ENCODE peak calls at places on chromosomes 1 and 21, in four cellular contexts. P, J, X and M are unnamed samples. For H3K4me1, the result is how much of the 10 kb centered on the place peaks cover.

GRCh38 chr1:110060034-110060661 is 10.3 kb downstream of the ALX3 start:
- DNase-seq in P (peak), J (peak), X (peak), M (no peak)

GRCh38 chr1:204846546-204846945 is 24.1 kb upstream of the NFASC start:
- DNase-seq in J (no peak), X (no peak), P (no peak), M (no peak)

GRCh38 chr1:204327359-204327758 is 32.4 kb downstream of the PLEKHA6 start:
- DNase-seq in J (no peak), P (peak), X (no peak), M (no peak)

GRCh38 chr1:9270290-9270900 is 22.3 kb upstream of the SPSB1 start:
- DNase-seq in J (no peak), X (no peak), P (peak), M (no peak)

GRCh38 chr1:231161711-231162299 is at the start of gene TRIM67:
- DNase-seq in X (peak), P (peak), J (peak), M (no peak)

GRCh38 chr1:229112832-229113548 is 157.9 kb upstream of the RAB4A start:
- DNase-seq in X (no peak), P (no peak), J (no peak), M (no peak)

GRCh38 chr1:87864676-87865075 is 536.0 kb downstream of the LMO4 start:
- DNase-seq in X (no peak), J (no peak), P (no peak), M (no peak)

GRCh38 chr1:113074237-113074636 is 1.2 kb downstream of the LRIG2 start:
- DNase-seq in P (no peak), X (peak), J (no peak), M (no peak)

GRCh38 chr1:225896937-225897549 is 8.1 kb upstream of the LEFTY1 start:
- DNase-seq in P (no peak), X (peak), J (no peak), M (peak)

GRCh38 chr1:225535280-225535679 is 107.4 kb upstream of the LBR start:
- DNase-seq in X (no peak), J (no peak), P (no peak), M (no peak)

GRCh38 chr1:25914074-25914995 is 8.1 kb upstream of the STMN1 start:
- DNase-seq in X (peak), P (no peak), J (no peak), M (peak)

GRCh38 chr1:6029351-6029750 is 16.3 kb upstream of the KCNAB2 start:
- DNase-seq in X (no peak), P (no peak), J (no peak), M (no peak)

GRCh38 chr1:6030547-6031261 is 15.0 kb upstream of the KCNAB2 start:
- DNase-seq in P (no peak), X (no peak), J (no peak), M (no peak)

GRCh38 chr1:6028042-6028895 is 17.4 kb upstream of the KCNAB2 start:
- DNase-seq in J (no peak), P (no peak), X (no peak), M (peak)

GRCh38 chr1:6027591-6027990 is 18.1 kb upstream of the KCNAB2 start:
- DNase-seq in P (no peak), J (no peak), X (no peak), M (no peak)

GRCh38 chr1:6030144-6030543 is 15.5 kb upstream of the KCNAB2 start:
- DNase-seq in J (no peak), P (no peak), X (no peak), M (no peak)
- H3K4me1 ChIP-seq in J (under half), P (under half), X (under half), M (under half)

DNA sequence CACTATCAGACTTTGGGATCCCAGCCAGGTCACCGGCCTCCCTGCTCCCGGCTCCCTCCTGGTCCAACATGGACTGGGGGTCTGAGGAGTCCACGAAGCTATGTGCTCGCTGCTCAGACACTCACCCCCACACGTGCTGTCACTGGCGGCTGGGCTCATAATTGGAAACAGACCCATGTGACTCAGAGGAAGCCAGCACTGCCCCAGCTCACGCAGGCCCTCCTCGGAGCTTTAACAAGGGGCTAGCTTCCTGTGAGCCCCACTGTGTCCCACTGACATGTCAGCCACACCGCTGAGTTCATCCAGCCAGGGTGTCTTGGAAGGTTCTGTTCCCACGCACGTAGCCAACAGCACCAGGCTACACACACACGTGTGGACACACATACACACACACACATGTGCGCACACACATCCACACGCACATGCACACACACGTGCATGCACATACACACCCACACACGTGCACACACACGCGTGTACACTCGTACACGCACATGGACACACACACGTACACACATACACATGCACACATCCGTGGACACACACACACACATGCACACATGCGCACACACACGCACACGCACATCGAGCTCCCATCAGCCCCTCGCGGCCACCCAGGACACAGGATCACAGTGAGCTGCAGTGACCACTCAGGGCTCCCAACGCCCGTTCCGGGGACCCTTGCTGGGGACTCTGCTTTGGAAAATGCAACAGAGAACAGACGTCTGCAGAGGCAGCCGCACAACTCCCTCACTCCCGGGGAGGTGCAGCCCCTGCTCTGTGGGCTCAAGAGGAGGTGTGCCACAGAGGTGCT is 18.3 kb upstream of the COL6A2 start:
- DNase-seq in X (no peak), J (peak), P (no peak), M (peak)
- H3K56ac ChIP-seq in X (no peak), J (no peak), P (no peak), M (peak)

DNA sequence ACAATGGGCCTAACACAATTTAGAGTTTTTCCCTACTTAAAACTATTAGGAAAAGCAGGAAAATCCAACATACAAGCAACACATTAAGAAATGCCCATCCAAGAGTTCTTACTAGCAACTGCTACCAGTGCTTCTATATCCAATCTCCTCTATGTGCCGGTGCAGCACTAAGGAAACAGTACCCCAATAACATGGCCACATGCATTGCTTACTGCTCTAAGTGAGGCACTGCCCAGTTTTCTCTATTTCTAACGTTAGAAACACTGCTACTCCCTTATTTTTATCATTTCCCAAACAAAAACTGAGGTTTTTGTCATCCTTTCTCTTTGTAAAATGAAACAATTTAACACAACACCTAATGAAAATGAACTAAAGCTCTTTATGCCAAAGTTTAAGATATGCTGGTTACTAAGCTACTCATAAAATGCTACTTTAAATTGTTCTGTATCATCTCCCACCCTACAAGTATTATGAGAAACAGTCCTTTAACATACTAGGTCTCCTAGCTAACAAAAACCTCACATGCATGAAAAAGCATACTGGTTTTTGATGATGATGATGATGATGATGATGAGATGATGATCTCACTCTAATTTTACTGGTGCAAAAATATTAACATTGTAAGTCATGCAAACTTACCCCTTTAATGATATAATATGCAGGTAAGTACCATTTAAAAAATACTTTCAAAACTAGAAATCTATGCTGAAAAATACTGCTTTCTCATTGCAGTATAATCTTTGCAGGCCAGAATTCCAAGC is 90.7 kb upstream of the TTC39A start:
- DNase-seq in P (no peak), J (no peak), X (no peak), M (no peak)
- H3K4me1 ChIP-seq in P (under half), J (under half), X (under half), M (under half)

GRCh38 chr1:153734380-153735089 is 6.7 kb downstream of the INTS3 start:
- DNase-seq in X (no peak), P (no peak), J (no peak), M (no peak)

GRCh38 chr1:153730468-153730988 is 2.7 kb downstream of the INTS3 start:
- DNase-seq in P (no peak), X (no peak), J (no peak), M (no peak)

GRCh38 chr1:153733970-153734369 is 6.1 kb downstream of the INTS3 start:
- DNase-seq in P (no peak), J (no peak), X (no peak), M (no peak)

GRCh38 chr1:153735090-153735420 is 7.2 kb downstream of the INTS3 start:
- DNase-seq in J (no peak), X (no peak), P (no peak), M (no peak)
- H3K56ac ChIP-seq in J (no peak), X (no peak), P (no peak), M (no peak)

GRCh38 chr1:183870351-183871077 is 65.6 kb downstream of the RGL1 start:
- DNase-seq in J (no peak), X (no peak), P (no peak), M (peak)
- H3K4me1 ChIP-seq in J (under half), X (under half), P (under half), M (under half)

GRCh38 chr1:243731974-243732373 is 118.1 kb downstream of the AKT3 start:
- DNase-seq in P (no peak), J (no peak), X (no peak), M (no peak)
- H3K56ac ChIP-seq in P (no peak), J (no peak), X (no peak), M (no peak)

GRCh38 chr1:19472174-19472573 is 13.2 kb downstream of the CAPZB start:
- DNase-seq in X (no peak), P (no peak), J (no peak), M (no peak)
- H3K4me1 ChIP-seq in X (under half), P (under half), J (under half), M (under half)